ENCODE peak calls at places on chromosomes 12 and 14, in five cellular contexts. R is neural crest cell, Q is AG09319, O is endothelial cell, B is left lung. A is an unnamed sample.

GRCh38 chr14:96205059-96205993 is 687 bp downstream of the BDKRB2 start:
- DNase-seq in O (no peak), Q (no peak), B (no peak), R (no peak), A (no peak)

GRCh38 chr14:73887116-73887490 is 444 bp downstream of the ZNF410 start:
- DNase-seq in Q (no peak), B (no peak), O (no peak), R (no peak), A (no peak)

GRCh38 chr12:388547-389137 is 478 bp downstream of the KDM5A start:
- DNase-seq in B (no peak), R (no peak), Q (no peak), O (peak), A (no peak)

GRCh38 chr12:94178054-94178453 is 29.7 kb downstream of the PLXNC1 start:
- DNase-seq in R (no peak), B (no peak), Q (no peak), O (no peak), A (no peak)

GRCh38 chr12:93745304-93745703 is 68.1 kb downstream of the CRADD start:
- DNase-seq in Q (no peak), O (no peak), B (no peak), R (no peak), A (no peak)

GRCh38 chr12:62693291-62694040 is 226.8 kb downstream of the MON2 start:
- DNase-seq in R (no peak), O (no peak), Q (no peak), B (no peak), A (no peak)

GRCh38 chr14:69300601-69301221 is 40.8 kb downstream of the GALNT16 start:
- DNase-seq in O (no peak), B (no peak), Q (no peak), R (no peak), A (no peak)

GRCh38 chr12:50614167-50614762 is 109.5 kb downstream of the DIP2B start:
- DNase-seq in Q (no peak), B (no peak), O (no peak), R (no peak), A (no peak)

GRCh38 chr14:98278805-98279204 is 993.2 kb downstream of the BCL11B start:
- DNase-seq in R (no peak), O (no peak), Q (no peak), B (no peak), A (no peak)

GRCh38 chr12:57517187-57517586 is 3.1 kb downstream of the DDIT3 start:
- DNase-seq in Q (no peak), R (no peak), O (no peak), B (no peak), A (no peak)

GRCh38 chr12:53777412-53777811 is 25.6 kb upstream of the CISTR start:
- DNase-seq in B (no peak), O (no peak), R (no peak), Q (no peak), A (no peak)

GRCh38 chr14:20415723-20416622 is 2.7 kb upstream of the TEP1 start:
- DNase-seq in O (peak), B (no peak), R (peak), Q (no peak), A (no peak)

GRCh38 chr14:90443161-90444076 is 46.6 kb downstream of the CALM1 start:
- DNase-seq in B (no peak), Q (no peak), O (no peak), R (no peak), A (no peak)

GRCh38 chr12:29559194-29559593 is 61.7 kb upstream of the OVCH1 start:
- DNase-seq in R (no peak), O (no peak), B (no peak), Q (no peak), A (no peak)

GRCh38 chr12:89889051-89889450 is 180.4 kb upstream of the ATP2B1 start:
- DNase-seq in O (no peak), Q (no peak), R (no peak), B (no peak), A (no peak)

GRCh38 chr14:23043749-23044148 is 1.7 kb downstream of the PSMB11 start:
- DNase-seq in Q (no peak), B (no peak), O (no peak), R (no peak), A (no peak)

GRCh38 chr12:105342464-105342863 is 12.0 kb downstream of the C12orf75 start:
- DNase-seq in Q (no peak), R (no peak), B (no peak), O (no peak), A (no peak)

GRCh38 chr12:80677994-80678393 is 29.4 kb upstream of the MYF6 start:
- DNase-seq in Q (no peak), O (no peak), B (no peak), R (no peak), A (no peak)

GRCh38 chr14:69475194-69475818 is 9.2 kb upstream of the PLEKHD1 start:
- DNase-seq in B (no peak), O (no peak), Q (no peak), R (no peak), A (no peak)

GRCh38 chr12:123478762-123479161 is 20.8 kb downstream of the SNRNP35 start:
- DNase-seq in Q (no peak), O (no peak), B (no peak), R (no peak), A (no peak)

GRCh38 chr12:104957388-104958008 is 592 bp downstream of the SLC41A2 start:
- DNase-seq in R (peak), Q (no peak), B (no peak), O (no peak), A (no peak)

GRCh38 chr12:88854260-88854659 is 274.0 kb upstream of the KITLG start:
- DNase-seq in B (no peak), O (no peak), R (no peak), Q (peak), A (no peak)

GRCh38 chr12:47832263-47832933 is 12.7 kb upstream of the HDAC7 start:
- DNase-seq in B (no peak), Q (no peak), O (no peak), R (no peak), A (no peak)

GRCh38 chr12:52278931-52279682 is 4.7 kb downstream of the KRT86 start:
- DNase-seq in Q (peak), B (peak), R (peak), O (peak), A (peak)

GRCh38 chr12:24903305-24904088 is 45.4 kb downstream of the BCAT1 start:
- DNase-seq in R (peak), O (no peak), Q (no peak), B (no peak), A (no peak)

GRCh38 chr14:105532735-105533141 is 6.4 kb downstream of the TMEM121 start:
- DNase-seq in O (peak), R (peak), B (no peak), Q (no peak), A (no peak)

GRCh38 chr14:86038401-86038985 is 508.5 kb downstream of the FLRT2 start:
- DNase-seq in B (peak), O (peak), Q (peak), R (peak), A (no peak)

GRCh38 chr12:118964988-118965387 is 16.4 kb upstream of the SRRM4 start:
- DNase-seq in Q (no peak), R (no peak), B (no peak), O (no peak), A (no peak)

GRCh38 chr12:52063986-52064649 is 5.7 kb upstream of the ATG101 start:
- DNase-seq in B (no peak), O (no peak), Q (no peak), R (no peak), A (no peak)

GRCh38 chr12:118513554-118513953 is 137.2 kb downstream of the SUDS3 start:
- DNase-seq in B (no peak), R (no peak), O (no peak), Q (no peak), A (no peak)

GRCh38 chr14:95834491-95834890 is 42.1 kb upstream of the TUNAR start:
- DNase-seq in O (no peak), B (no peak), Q (no peak), R (no peak), A (no peak)

GRCh38 chr12:80632835-80633234 is 74.6 kb upstream of the MYF6 start:
- DNase-seq in B (no peak), O (peak), Q (no peak), R (no peak), A (no peak)

GRCh38 chr12:48126953-48127630 is 7.9 kb downstream of the PFKM start:
- DNase-seq in R (no peak), O (no peak), B (no peak), Q (no peak), A (no peak)

GRCh38 chr12:79934309-79935020 is 432 bp downstream of the PPP1R12A start:
- DNase-seq in Q (peak), R (peak), B (peak), O (peak), A (peak)

GRCh38 chr12:93709386-93709785 is 32.2 kb downstream of the CRADD start:
- DNase-seq in B (no peak), R (no peak), O (no peak), Q (no peak), A (no peak)

DNA sequence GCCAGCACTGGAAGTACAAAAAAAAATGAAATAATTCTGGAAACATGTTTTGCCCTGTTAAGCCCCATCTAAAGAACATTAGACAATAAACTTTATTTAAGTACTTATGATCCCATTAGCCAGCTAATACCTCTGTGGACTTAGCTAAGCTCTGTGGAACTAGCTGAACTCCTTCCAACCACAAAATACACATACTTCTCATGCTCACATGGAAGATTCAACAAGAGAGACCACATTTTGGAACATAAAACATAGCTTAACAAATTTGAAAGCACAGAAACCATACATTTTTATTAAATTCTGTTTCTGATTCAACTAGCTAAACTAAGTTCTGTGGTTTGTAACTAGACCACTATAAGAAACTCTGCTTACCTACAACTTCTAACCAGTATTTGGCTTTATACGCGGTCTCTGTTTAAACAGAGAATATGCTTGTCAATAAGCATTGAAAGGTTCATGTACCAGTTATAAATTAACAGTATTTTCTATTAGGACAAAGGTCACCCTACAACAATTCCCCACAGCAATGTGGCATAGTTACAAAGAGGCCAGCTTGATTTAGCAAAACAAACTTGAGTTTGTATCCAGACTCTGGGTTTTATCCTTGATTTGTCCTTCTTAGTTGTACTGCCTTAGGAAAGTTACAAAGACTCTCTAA is 300.1 kb downstream of the C12orf50 start:
- DNase-seq in Q (no peak), O (no peak), R (no peak), B (no peak), A (no peak)
- TF ChIP-seq CTCF in Q (no peak), O (no peak), R (no peak), B (no peak), A (no peak)

GRCh38 chr14:54715244-54715643 is 148.3 kb downstream of the SAMD4A start:
- DNase-seq in O (no peak), B (no peak), Q (no peak), R (no peak), A (no peak)
- TF ChIP-seq CTCF in O (no peak), B (no peak), Q (peak), R (no peak), A (no peak)

GRCh38 chr12:124705545-124706138 is 138.2 kb upstream of the NCOR2 start:
- DNase-seq in O (no peak), R (no peak), B (peak), Q (no peak), A (no peak)

GRCh38 chr12:124713041-124713435 is 145.6 kb upstream of the NCOR2 start:
- DNase-seq in R (no peak), B (no peak), O (no peak), Q (no peak), A (no peak)

GRCh38 chr12:124715121-124715990 is 147.9 kb upstream of the NCOR2 start:
- DNase-seq in O (no peak), Q (no peak), R (no peak), B (no peak), A (no peak)

GRCh38 chr12:124713436-124714082 is 146.1 kb upstream of the NCOR2 start:
- DNase-seq in O (no peak), R (no peak), Q (no peak), B (no peak), A (no peak)

DNA sequence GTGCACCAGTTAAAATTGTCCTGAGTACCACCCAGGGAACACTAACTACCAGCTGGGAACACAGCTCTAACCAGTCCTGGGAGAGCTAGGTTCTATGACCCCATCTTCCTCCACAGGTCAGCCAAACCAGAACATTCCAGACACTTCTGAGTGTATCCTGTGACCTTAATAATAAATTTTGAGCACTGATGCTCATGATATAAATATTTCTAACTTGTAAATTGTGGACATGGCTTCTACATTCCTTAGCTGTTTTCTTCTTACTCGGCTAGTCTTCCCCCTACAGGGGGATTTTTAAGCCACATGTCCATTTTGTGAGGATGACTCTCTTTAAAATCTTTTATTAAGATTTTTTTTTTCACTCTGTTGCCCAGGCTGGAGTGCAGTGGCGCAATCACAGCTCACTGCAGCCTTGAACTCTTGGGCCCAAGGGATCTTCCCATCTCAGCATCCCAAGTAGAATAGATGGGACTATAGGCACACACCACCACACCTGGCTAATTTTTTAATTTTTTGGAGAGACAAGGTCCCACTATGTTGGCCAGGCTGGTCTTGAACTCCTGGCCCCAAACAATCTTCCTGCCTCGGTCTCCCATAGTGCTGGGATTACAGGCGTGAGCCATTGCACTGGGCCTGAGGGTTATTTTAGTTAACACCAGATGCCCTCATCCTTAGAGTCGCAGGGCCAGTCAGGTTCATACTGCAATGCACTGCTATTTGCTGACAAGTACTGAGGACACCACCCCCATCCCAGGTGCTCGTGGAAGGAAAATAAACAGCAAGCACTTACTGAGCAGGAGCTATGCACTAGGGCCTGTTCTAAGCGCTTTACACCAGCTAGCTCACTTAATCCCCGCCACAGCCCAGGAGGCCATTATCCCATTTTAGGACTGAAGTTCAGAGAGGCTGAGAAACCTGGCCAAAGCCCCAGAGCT is 142.6 kb upstream of the NCOR2 start:
- DNase-seq in R (no peak), O (no peak), B (no peak), Q (no peak), A (no peak)
- TF ChIP-seq CTCF in R (peak), O (no peak), B (no peak), Q (peak), A (peak)

DNA sequence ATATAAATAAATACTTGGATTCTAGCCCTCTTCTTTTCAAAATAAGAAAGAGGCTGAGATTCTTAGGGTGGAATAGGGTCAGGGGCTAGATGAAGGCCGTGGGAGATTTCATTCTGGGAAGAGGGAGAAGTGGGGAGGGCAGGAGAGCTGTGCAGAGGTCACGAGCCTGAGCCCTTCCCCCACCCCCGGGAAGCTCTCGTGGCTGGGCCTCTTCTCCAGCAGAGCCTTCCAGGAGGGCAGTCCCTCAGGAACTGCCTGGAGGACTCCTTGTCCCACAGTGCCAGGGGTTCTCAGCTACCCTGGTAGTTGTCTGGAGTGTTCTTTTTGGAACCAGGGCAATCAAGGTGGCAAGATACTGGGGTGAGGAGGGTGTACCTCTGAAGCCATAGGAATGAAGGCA is 94.0 kb downstream of the ESR2 start:
- DNase-seq in Q (no peak), R (no peak), O (no peak), B (no peak), A (no peak)
- TF ChIP-seq CTCF in Q (no peak), R (no peak), O (no peak), B (no peak), A (no peak)

DNA sequence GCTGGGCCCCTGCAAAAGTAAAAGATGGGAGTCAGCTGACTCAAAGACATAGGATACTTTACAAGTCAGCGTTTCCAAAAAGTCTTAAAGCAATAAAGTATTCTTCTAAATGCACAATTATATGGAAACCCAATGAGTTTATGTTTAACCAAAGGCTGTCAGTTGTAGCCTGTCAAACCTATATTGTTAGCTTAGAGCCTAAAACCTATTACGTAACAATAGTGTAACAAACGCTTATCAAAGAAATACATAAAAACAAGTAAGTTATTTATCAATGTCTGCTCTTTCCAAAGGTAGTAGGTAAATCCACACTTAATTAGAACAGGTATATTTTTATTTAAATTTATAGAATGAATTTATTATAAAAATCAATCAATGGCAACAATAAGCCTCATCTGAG is 15.9 kb upstream of the SOS2 start:
- DNase-seq in R (no peak), Q (no peak), B (no peak), O (no peak), A (no peak)
- TF ChIP-seq CTCF in R (no peak), Q (no peak), B (no peak), O (no peak), A (no peak)

GRCh38 chr12:40689576-40689975 is 2.7 kb upstream of the CNTN1 start:
- DNase-seq in Q (no peak), B (no peak), O (no peak), R (no peak), A (no peak)

GRCh38 chr12:40693503-40693863 is 1.2 kb downstream of the CNTN1 start:
- DNase-seq in B (no peak), O (peak), Q (no peak), R (peak), A (no peak)

GRCh38 chr12:40688085-40688725 is 4.0 kb upstream of the CNTN1 start:
- DNase-seq in R (no peak), O (no peak), Q (no peak), B (no peak), A (no peak)

GRCh38 chr12:40692617-40693502 is 621 bp downstream of the CNTN1 start:
- DNase-seq in R (peak), O (peak), B (peak), Q (no peak), A (no peak)

GRCh38 chr12:40691913-40692616 is at the start of gene CNTN1:
- DNase-seq in Q (peak), B (peak), R (peak), O (peak), A (peak)
- TF ChIP-seq CTCF in Q (no peak), B (no peak), R (no peak), O (no peak), A (no peak)

GRCh38 chr12:12725086-12725955 is 8.2 kb downstream of the CDKN1B start:
- DNase-seq in R (peak), O (peak), Q (peak), B (peak), A (peak)
- TF ChIP-seq CTCF in R (no peak), O (no peak), Q (no peak), B (no peak), A (no peak)

A was measured in type B pancreatic cell.